ENCODE peak calls at places on chromosomes 11 and 22, in five cellular contexts. P, G, Y, X and D are unnamed samples.

GRCh38 chr11:5620606-5621521 is 3.9 kb upstream of the TRIM34 start:
- DNase-seq in P (peak; percentile 50), G (no peak), Y (peak; percentile 73), X (no peak), D (no peak)

GRCh38 chr22:47619631-47620030 is 857.2 kb downstream of the TBC1D22A start:
- DNase-seq in P (no peak), G (no peak), Y (no peak), X (no peak), D (no peak)

GRCh38 chr11:134640536-134640935 is 228.5 kb upstream of the B3GAT1 start:
- DNase-seq in P (no peak), G (no peak), Y (no peak), X (no peak), D (no peak)

GRCh38 chr11:78828582-78829520 is 254.2 kb upstream of the NARS2 start:
- DNase-seq in P (no peak), G (no peak), Y (no peak), X (no peak), D (no peak)

GRCh38 chr11:129950319-129951034 is 52.2 kb downstream of the PRDM10 start:
- DNase-seq in P (no peak), G (no peak), Y (peak; percentile 68), X (peak; percentile 27), D (peak; percentile 97)

GRCh38 chr11:92822410-92822809 is 147.0 kb upstream of the MTNR1B start:
- DNase-seq in P (no peak), G (no peak), Y (no peak), X (no peak), D (no peak)

GRCh38 chr11:1163911-1164735 is 6.4 kb downstream of the MUC5AC start:
- DNase-seq in P (no peak), G (no peak), Y (no peak), X (no peak), D (no peak)

GRCh38 chr11:121670792-121671275 is 218.1 kb upstream of the SORL1-AS1 start:
- DNase-seq in P (no peak), G (no peak), Y (peak; percentile 19), X (no peak), D (no peak)

GRCh38 chr11:9210224-9210921 is 54.8 kb downstream of the DENND5A start:
- DNase-seq in P (peak; percentile 42), G (no peak), Y (no peak), X (no peak), D (no peak)

GRCh38 chr11:128757235-128757711 is 63.4 kb downstream of the FLI1 start:
- DNase-seq in P (no peak), G (no peak), Y (no peak), X (peak; percentile 23), D (peak; percentile 75)

GRCh38 chr11:75782540-75783263 is 14.1 kb downstream of the DGAT2 start:
- DNase-seq in P (no peak), G (no peak), Y (no peak), X (no peak), D (no peak)

GRCh38 chr11:116547571-116547970 is 225.2 kb downstream of the BUD13 start:
- DNase-seq in P (no peak), G (no peak), Y (no peak), X (no peak), D (no peak)

GRCh38 chr11:44171518-44171917 is 76.0 kb downstream of the EXT2 start:
- DNase-seq in P (no peak), G (no peak), Y (no peak), X (no peak), D (no peak)

GRCh38 chr11:109885006-109885405 is 208.2 kb upstream of the ZC3H12C start:
- DNase-seq in P (no peak), G (no peak), Y (no peak), X (no peak), D (no peak)

GRCh38 chr22:31133911-31134310 is 6.4 kb downstream of the PLA2G3 start:
- DNase-seq in P (no peak), G (no peak), Y (no peak), X (no peak), D (no peak)

GRCh38 chr22:38452373-38453064 is 2.5 kb downstream of the KCNJ4 start:
- DNase-seq in P (no peak), G (no peak), Y (no peak), X (no peak), D (peak; percentile 14)

GRCh38 chr11:114263510-114264170 is 32.6 kb upstream of the NNMT start:
- DNase-seq in P (no peak), G (no peak), Y (no peak), X (no peak), D (peak; percentile 45)

GRCh38 chr11:77547863-77548551 is 41.7 kb upstream of the AQP11 start:
- DNase-seq in P (peak; percentile 75), G (no peak), Y (peak; percentile 87), X (peak; percentile 31), D (peak; percentile 92)

GRCh38 chr11:1734571-1735081 is 15.8 kb downstream of the IFITM10 start:
- DNase-seq in P (no peak), G (no peak), Y (no peak), X (no peak), D (no peak)

GRCh38 chr22:46062232-46062615 is 85.3 kb upstream of the WNT7B start:
- DNase-seq in P (no peak), G (no peak), Y (no peak), X (no peak), D (no peak)

GRCh38 chr22:17570851-17571631 is 7.7 kb downstream of the SLC25A18 start:
- DNase-seq in P (no peak), G (peak; percentile 79), Y (peak; percentile 49), X (no peak), D (no peak)

GRCh38 chr22:24566899-24567511 is 11.2 kb downstream of the SNRPD3 start:
- DNase-seq in P (no peak), G (no peak), Y (no peak), X (no peak), D (no peak)